ENCODE peak calls at places on chromosomes 16 and 17, in seven cellular contexts. W, A, M, V, R, S and F are unnamed samples.

GRCh38 chr17:65742433-65743312 is 181.2 kb upstream of the AXIN2 start:
- DNase-seq in V (peak), R (no peak), S (no peak), A (no peak), M (no peak), W (no peak), F (no peak)

GRCh38 chr17:2635241-2635640 is 41.8 kb downstream of the PAFAH1B1 start:
- DNase-seq in M (no peak), W (no peak), V (no peak), A (no peak), R (no peak), S (no peak), F (no peak)

GRCh38 chr17:39094607-39095308 is 56.7 kb downstream of the PLXDC1 start:
- DNase-seq in R (no peak), S (no peak), A (peak), W (no peak), V (no peak), M (no peak), F (no peak)

GRCh38 chr17:42997984-42998938 is at the start of gene RPL27:
- DNase-seq in M (peak), W (peak), S (peak), A (peak), V (peak), R (peak), F (peak)

GRCh38 chr16:84839054-84839453 is 19.3 kb downstream of the CRISPLD2 start:
- DNase-seq in V (no peak), W (no peak), S (no peak), M (no peak), A (no peak), R (no peak), F (no peak)

GRCh38 chr17:28130455-28130854 is 88.0 kb downstream of the NLK start:
- DNase-seq in S (no peak), M (no peak), A (no peak), R (no peak), W (peak), V (no peak), F (no peak)

GRCh38 chr17:41777579-41778188 is 8.8 kb downstream of the JUP start:
- DNase-seq in A (no peak), S (no peak), M (peak), R (peak), W (no peak), V (peak), F (no peak)

GRCh38 chr16:1331712-1332617 is 1.5 kb upstream of the BAIAP3 start:
- DNase-seq in A (no peak), W (peak), V (peak), S (no peak), R (peak), M (peak), F (peak)